ENCODE peak calls at places on chromosomes 13 and 19, in four cellular contexts. N is neural progenitor cell, F is GM23248, S is endodermal cell. W is an unnamed sample.

GRCh38 chr13:63446329-63446728 is 2030.7 kb upstream of the PCDH20 start:
- DNase-seq in N (no peak), F (no peak), S (no peak), W (peak; percentile 17)

GRCh38 chr19:7870571-7871279 is 3.5 kb downstream of the PRR36 start:
- DNase-seq in N (peak; percentile 88), F (peak; percentile 55), S (peak; percentile 92), W (peak; percentile 87)

GRCh38 chr13:94713556-94714182 is 1.3 kb upstream of the SOX21 start:
- DNase-seq in N (no peak), F (no peak), S (peak; percentile 75), W (no peak)

GRCh38 chr13:48853381-48854102 is 122.2 kb upstream of the FNDC3A start:
- DNase-seq in N (no peak), F (peak; percentile 20), S (no peak), W (no peak)

GRCh38 chr13:113670541-113670940 is 3.5 kb downstream of the GRK1 start:
- DNase-seq in N (no peak), F (no peak), S (peak; percentile 32), W (peak; percentile 13)

GRCh38 chr13:40613192-40613818 is 53.1 kb downstream of the FOXO1 start:
- DNase-seq in N (no peak), F (no peak), S (no peak), W (no peak)

GRCh38 chr19:51259348-51260245 is 8.7 kb downstream of the SIGLECL1 start:
- DNase-seq in N (peak; percentile 53), F (peak; percentile 56), S (peak; percentile 85), W (peak; percentile 25)

GRCh38 chr19:49430172-49430677 is 5.0 kb downstream of the GFY start:
- DNase-seq in N (no peak), F (no peak), S (no peak), W (no peak)

GRCh38 chr13:73914119-73914518 is 220.1 kb downstream of the KLF12 start:
- DNase-seq in N (no peak), F (peak; percentile 70), S (no peak), W (no peak)

GRCh38 chr13:70568571-70568970 is 460.3 kb upstream of the KLHL1 start:
- DNase-seq in N (peak; percentile 53), F (peak; percentile 46), S (no peak), W (no peak)

GRCh38 chr19:33751386-33751770 is 45.3 kb upstream of the KCTD15 start:
- DNase-seq in N (no peak), F (no peak), S (no peak), W (no peak)

GRCh38 chr19:5805465-5806132 is 732 bp downstream of the NRTN start:
- DNase-seq in N (peak; percentile 97), F (peak; percentile 71), S (peak; percentile 97), W (peak; percentile 93)

GRCh38 chr19:45305421-45305820 is 17.3 kb downstream of the CKM start:
- DNase-seq in N (no peak), F (no peak), S (peak; percentile 70), W (no peak)

GRCh38 chr13:21310220-21310619 is 133.8 kb downstream of the MRPL57 start:
- DNase-seq in N (no peak), F (no peak), S (no peak), W (no peak)

GRCh38 chr13:112702341-112702982 is 12.6 kb downstream of the ATP11A start:
- DNase-seq in N (no peak), F (no peak), S (peak; percentile 54), W (no peak)

GRCh38 chr19:43504426-43505185 is at the start of gene PHLDB3:
- DNase-seq in N (no peak), F (peak; percentile 59), S (no peak), W (peak; percentile 65)

GRCh38 chr19:42312370-42312769 is 739 bp upstream of the TMEM145 start:
- DNase-seq in N (no peak), F (no peak), S (no peak), W (no peak)

GRCh38 chr13:100633461-100633860 is 41.1 kb downstream of the TMTC4 start:
- DNase-seq in N (no peak), F (peak; percentile 93), S (no peak), W (no peak)

GRCh38 chr13:32746474-32746873 is 160.2 kb downstream of the PDS5B start:
- DNase-seq in N (no peak), F (no peak), S (no peak), W (no peak)

GRCh38 chr13:68697551-68697950 is 1410.1 kb upstream of the ATXN8OS start:
- DNase-seq in N (no peak), F (no peak), S (no peak), W (peak; percentile 64)

GRCh38 chr13:94716016-94716415 is 3.7 kb upstream of the SOX21 start:
- DNase-seq in N (peak; percentile 53), F (no peak), S (no peak), W (no peak)

GRCh38 chr19:15672580-15673175 is at the start of gene CYP4F12:
- DNase-seq in N (no peak), F (peak; percentile 10), S (no peak), W (no peak)

GRCh38 chr19:3606690-3607289 is at the start of gene TBXA2R:
- DNase-seq in N (peak; percentile 64), F (peak; percentile 86), S (peak; percentile 91), W (peak; percentile 90)

GRCh38 chr19:16877581-16877980 is 11.2 kb upstream of the F2RL3 start:
- DNase-seq in N (no peak), F (no peak), S (no peak), W (no peak)
- H3K36me3 ChIP-seq in N (no peaks in the 10 kb centered on the region), F (no peaks in the 10 kb centered on the region), S (peaks cover 24% of the 10 kb centered on the region), W (peaks cover 64% of the 10 kb centered on the region)

GRCh38 chr19:40421468-40421778 is 4.4 kb downstream of the SERTAD1 start:
- DNase-seq in N (no peak), F (no peak), S (no peak), W (no peak)

GRCh38 chr19:40423227-40423566 is 2.6 kb downstream of the SERTAD1 start:
- DNase-seq in N (no peak), F (no peak), S (peak; percentile 53), W (no peak)

GRCh38 chr19:40423938-40424337 is 1.9 kb downstream of the SERTAD1 start:
- DNase-seq in N (no peak), F (no peak), S (no peak), W (no peak)

GRCh38 chr19:40420766-40421467 is 4.9 kb downstream of the SERTAD1 start:
- DNase-seq in N (peak; percentile 95), F (peak; percentile 98), S (peak; percentile 96), W (peak; percentile 86)

DNA sequence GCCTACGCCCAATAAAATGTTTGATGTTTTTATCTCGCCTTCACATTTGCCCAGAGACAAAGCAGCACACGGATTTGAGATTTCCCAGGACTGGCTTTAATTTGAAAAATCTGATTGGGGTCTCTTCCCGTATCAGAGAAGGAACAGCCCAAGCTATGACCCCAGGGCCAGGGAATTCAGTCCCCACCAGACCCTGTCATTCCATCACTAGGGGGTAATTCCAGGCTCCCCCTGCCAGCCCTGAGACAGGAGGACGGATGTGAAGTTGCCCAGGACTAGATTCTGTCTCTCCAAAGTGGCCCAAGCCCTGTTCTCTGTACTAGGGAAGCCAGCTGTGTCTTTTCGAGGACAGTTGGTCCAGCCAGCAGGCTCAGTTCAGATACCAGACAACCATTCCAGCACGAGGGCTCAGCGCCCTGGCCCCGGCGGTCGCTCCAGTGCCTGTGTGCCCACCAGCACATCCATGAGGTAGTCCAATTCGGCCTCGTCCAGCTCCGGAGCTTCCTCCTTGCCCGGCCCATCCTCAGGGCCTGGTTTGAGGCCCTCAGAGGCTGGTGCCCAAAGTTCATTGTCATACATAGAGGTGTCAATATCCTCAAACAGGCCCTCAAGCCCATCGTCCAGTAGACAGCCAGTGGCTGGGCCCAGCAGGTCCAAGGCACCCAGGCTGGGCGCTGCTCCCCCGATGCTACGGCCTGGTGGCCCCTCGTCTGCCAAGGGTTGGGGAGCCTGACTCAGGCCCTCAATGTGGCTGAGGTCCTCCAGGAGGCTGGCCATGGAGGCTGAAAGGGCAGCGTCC is 3.2 kb downstream of the SERTAD1 start:
- DNase-seq in N (no peak), F (no peak), S (peak; percentile 45), W (no peak)
- H3K27ac ChIP-seq in N (no peak overlapping the region), F (peak overlapping the region; percentile 92), S (no peak overlapping the region), W (no peak overlapping the region)

DNA sequence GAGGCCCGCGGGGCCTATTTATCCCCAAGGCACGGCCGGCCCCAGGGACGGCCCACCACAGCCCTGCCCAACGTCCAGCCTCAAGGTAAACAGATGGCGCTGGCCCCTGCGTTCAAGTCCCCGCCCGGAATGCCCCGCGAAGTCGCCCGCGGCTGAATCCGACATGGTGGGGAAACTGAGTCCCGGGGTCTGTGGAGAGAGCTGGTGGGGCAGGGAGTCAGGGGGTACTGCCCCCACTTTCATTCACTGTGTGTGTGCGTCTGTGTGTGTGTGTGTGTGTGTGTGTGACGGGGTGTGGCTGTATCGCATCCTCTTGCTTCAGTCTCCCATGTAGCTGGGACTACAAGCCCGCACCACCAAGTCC is 192 bp upstream of the COMP start:
- DNase-seq in N (no peak), F (no peak), S (no peak), W (no peak)
- H3K27me3 ChIP-seq in N (peaks cover 100% of the 10 kb centered on the region), F (peaks cover 44% of the 10 kb centered on the region), S (peaks cover 100% of the 10 kb centered on the region), W (peaks cover 53% of the 10 kb centered on the region)

GRCh38 chr19:39148939-39149529 is 23.4 kb downstream of the PAK4 start:
- DNase-seq in N (no peak), F (no peak), S (no peak), W (no peak)
- H3K36me3 ChIP-seq in N (peaks cover 5% of the 10 kb centered on the region), F (no peaks in the 10 kb centered on the region), S (peaks cover 9% of the 10 kb centered on the region), W (peaks cover 9% of the 10 kb centered on the region)

GRCh38 chr13:50358221-50358620 is 343.0 kb downstream of the KCNRG start:
- DNase-seq in N (no peak), F (no peak), S (no peak), W (no peak)
- H3K27ac ChIP-seq in N (no peak overlapping the region), F (no peak overlapping the region), S (no peak overlapping the region), W (no peak overlapping the region)

DNA sequence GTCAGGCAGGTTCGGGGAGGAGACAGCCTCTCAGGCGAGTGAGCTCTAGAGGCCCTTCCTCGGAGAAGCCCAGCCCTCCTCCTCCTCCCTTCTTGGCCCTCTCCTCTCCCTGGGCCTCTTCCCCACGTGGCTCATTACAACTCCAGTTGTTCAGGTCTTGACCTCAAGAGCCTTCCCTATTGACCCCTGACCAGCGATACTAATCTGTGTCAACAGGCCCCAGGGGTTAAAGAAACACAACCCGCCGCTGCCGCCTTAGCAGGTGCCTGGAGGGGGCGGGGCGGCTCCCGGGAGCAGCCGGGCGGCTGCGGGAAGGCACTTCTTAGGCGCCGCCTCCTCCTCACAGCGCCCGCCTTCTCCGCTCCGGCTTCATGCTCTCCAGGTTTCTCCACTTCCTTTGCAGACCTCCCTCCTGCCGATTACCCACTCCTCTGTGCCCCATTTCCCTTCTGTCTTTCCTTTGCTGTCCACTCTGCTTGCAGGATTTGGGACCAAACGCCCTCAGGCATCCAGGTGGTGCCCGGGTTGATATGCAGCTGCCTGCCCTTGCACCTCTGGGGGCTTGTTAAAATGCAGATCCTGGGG is 51.0 kb downstream of the LYL1 start:
- DNase-seq in N (peak; percentile 99), F (peak; percentile 48), S (peak; percentile 93), W (peak; percentile 75)
- H3K27me3 ChIP-seq in N (peaks cover 98% of the 10 kb centered on the region), F (no peaks in the 10 kb centered on the region), S (peaks cover 91% of the 10 kb centered on the region), W (no peaks in the 10 kb centered on the region)

GRCh38 chr19:13966684-13967128 is 14.4 kb downstream of the DCAF15 start:
- DNase-seq in N (no peak), F (no peak), S (no peak), W (no peak)
- H3K36me3 ChIP-seq in N (no peaks in the 10 kb centered on the region), F (no peaks in the 10 kb centered on the region), S (peaks cover 40% of the 10 kb centered on the region), W (peaks cover 70% of the 10 kb centered on the region)

GRCh38 chr19:17069249-17069648 is 6.0 kb downstream of the HAUS8 start:
- DNase-seq in N (no peak), F (no peak), S (peak; percentile 61), W (no peak)
- H3K27ac ChIP-seq in N (no peak overlapping the region), F (no peak overlapping the region), S (no peak overlapping the region), W (no peak overlapping the region)

GRCh38 chr19:32719611-32720059 is at the start of gene TDRD12:
- DNase-seq in N (no peak), F (no peak), S (peak; percentile 75), W (peak; percentile 15)
- H3K27me3 ChIP-seq in N (no peaks in the 10 kb centered on the region), F (no peaks in the 10 kb centered on the region), S (no peaks in the 10 kb centered on the region), W (no peaks in the 10 kb centered on the region)